ENCODE peak calls at places on chromosome 14, in ten cellular contexts. K is IMR-90, N is lower leg skin, P is GM12892, C is heart left ventricle, T is gastrocnemius medialis, Q is esophagus squamous epithelium, Y is prostate gland, V is A549, R is stomach. M is an unnamed sample.
A peak's percentile ranks its signal among the peaks of the same experiment; 100 is the strongest.

GRCh38 chr14:56087824-56088571 is 30.2 kb upstream of the PELI2 start:
- DNase-seq in N (no peak), R (no peak), Q (no peak), V (no peak), Y (peak; percentile 6), P (no peak), C (no peak), K (no peak), T (no peak), M (no peak)

GRCh38 chr14:91607322-91608047 is 97.4 kb upstream of the PPP4R3A start:
- DNase-seq in K (no peak), R (no peak), V (no peak), C (no peak), P (no peak), T (no peak), N (no peak), Y (no peak), Q (no peak), M (no peak)

GRCh38 chr14:53696217-53696965 is 260.2 kb downstream of the BMP4 start:
- DNase-seq in Y (no peak), P (no peak), T (no peak), V (peak; percentile 6), K (peak; percentile 16), R (no peak), C (no peak), N (no peak), Q (no peak), M (no peak)

GRCh38 chr14:56487090-56487667 is 92.4 kb upstream of the TMEM260 start:
- DNase-seq in P (no peak), Y (no peak), V (peak; percentile 17), Q (no peak), T (no peak), C (no peak), N (no peak), K (peak; percentile 32), R (no peak), M (no peak)

GRCh38 chr14:30551460-30551859 is 7.5 kb upstream of the G2E3 start:
- DNase-seq in Y (no peak), Q (no peak), N (no peak), K (peak; percentile 50), T (no peak), R (no peak), C (no peak), P (no peak), V (no peak), M (no peak)

GRCh38 chr14:71529855-71530254 is 402.4 kb upstream of the RGS6 start:
- DNase-seq in Q (no peak), T (no peak), Y (no peak), N (peak; percentile 34), P (no peak), K (no peak), V (no peak), R (no peak), C (peak; percentile 33), M (no peak)

GRCh38 chr14:20970983-20971704 is 15.9 kb downstream of the RNASE2 start:
- DNase-seq in Q (no peak), P (peak; percentile 73), K (peak; percentile 78), V (peak; percentile 87), R (peak; percentile 87), Y (peak; percentile 83), C (peak; percentile 87), T (peak; percentile 74), N (peak; percentile 75), M (peak; percentile 67)

GRCh38 chr14:53047302-53047701 is 96.5 kb upstream of the FERMT2 start:
- DNase-seq in K (peak; percentile 37), C (no peak), V (no peak), Y (peak; percentile 17), P (no peak), Q (no peak), T (no peak), N (no peak), R (no peak), M (no peak)

GRCh38 chr14:77615231-77616132 is 955 bp downstream of the SPTLC2 start:
- DNase-seq in Q (no peak), R (no peak), C (no peak), N (no peak), T (peak; percentile 13), Y (no peak), P (no peak), V (no peak), K (peak; percentile 56), M (no peak)

GRCh38 chr14:89826581-89826980 is 127.9 kb downstream of the EFCAB11 start:
- DNase-seq in R (no peak), T (no peak), P (no peak), N (no peak), K (peak; percentile 22), Q (no peak), Y (no peak), V (no peak), C (no peak), M (no peak)

GRCh38 chr14:49867831-49868719 is 15.5 kb upstream of the NEMF start:
- DNase-seq in C (peak; percentile 97), K (peak; percentile 83), P (peak; percentile 75), V (peak; percentile 98), R (peak; percentile 98), T (peak; percentile 99), N (peak; percentile 96), Q (peak; percentile 94), Y (peak; percentile 97), M (peak; percentile 47)
- TF ChIP-seq POLR2A in C (peak; percentile 82), K (peak; percentile 57), P (peak; percentile 88), V (peak; percentile 67), R (no peak), T (peak; percentile 70), N (no peak), Q (peak; percentile 62), Y (peak; percentile 74), M (no peak)

GRCh38 chr14:23182372-23183014 is 967 bp downstream of the SLC7A8 start:
- DNase-seq in R (peak; percentile 76), V (no peak), C (no peak), Y (peak; percentile 86), K (no peak), P (no peak), Q (no peak), N (no peak), T (peak; percentile 47), M (no peak)

GRCh38 chr14:23181453-23181852 is 2.0 kb downstream of the SLC7A8 start:
- DNase-seq in T (no peak), V (no peak), C (no peak), K (no peak), P (no peak), Y (peak; percentile 48), R (no peak), N (no peak), Q (no peak), M (no peak)

GRCh38 chr14:23183479-23183878 is at the start of gene SLC7A8:
- DNase-seq in K (no peak), C (peak; percentile 54), N (peak; percentile 47), T (peak; percentile 45), P (no peak), Y (peak; percentile 79), Q (no peak), V (no peak), R (peak; percentile 71), M (no peak)

GRCh38 chr14:23181946-23182345 is 1.5 kb downstream of the SLC7A8 start:
- DNase-seq in Y (no peak), C (no peak), P (no peak), N (no peak), Q (no peak), T (no peak), K (no peak), V (no peak), R (no peak), M (no peak)

DNA sequence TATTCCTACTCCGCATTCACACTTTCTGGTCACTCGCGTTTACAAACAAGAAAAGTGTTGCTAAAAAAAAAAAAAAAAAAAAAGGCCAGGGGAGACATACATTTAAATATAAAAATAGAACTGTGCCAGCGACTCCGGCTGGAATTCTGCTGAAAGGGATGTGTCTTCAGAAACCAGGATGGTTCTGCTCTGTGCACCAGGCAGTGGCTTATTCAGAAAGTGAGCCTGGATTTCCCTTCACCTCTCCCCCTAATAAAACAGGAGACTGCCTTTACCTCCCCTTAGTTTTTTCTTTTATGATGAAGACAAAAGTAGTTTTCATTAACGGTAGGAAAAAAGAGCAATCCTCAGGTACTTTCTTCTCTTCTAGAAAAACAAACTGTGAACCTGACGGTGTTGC is 384 bp downstream of the SLC7A8 start:
- DNase-seq in P (no peak), Q (no peak), K (no peak), R (no peak), T (no peak), Y (no peak), V (no peak), N (no peak), C (no peak), M (no peak)
- TF ChIP-seq POLR2A in P (no peak), Q (no peak), K (no peak), R (no peak), T (no peak), Y (no peak), V (no peak), N (no peak), C (no peak), M (no peak)

DNA sequence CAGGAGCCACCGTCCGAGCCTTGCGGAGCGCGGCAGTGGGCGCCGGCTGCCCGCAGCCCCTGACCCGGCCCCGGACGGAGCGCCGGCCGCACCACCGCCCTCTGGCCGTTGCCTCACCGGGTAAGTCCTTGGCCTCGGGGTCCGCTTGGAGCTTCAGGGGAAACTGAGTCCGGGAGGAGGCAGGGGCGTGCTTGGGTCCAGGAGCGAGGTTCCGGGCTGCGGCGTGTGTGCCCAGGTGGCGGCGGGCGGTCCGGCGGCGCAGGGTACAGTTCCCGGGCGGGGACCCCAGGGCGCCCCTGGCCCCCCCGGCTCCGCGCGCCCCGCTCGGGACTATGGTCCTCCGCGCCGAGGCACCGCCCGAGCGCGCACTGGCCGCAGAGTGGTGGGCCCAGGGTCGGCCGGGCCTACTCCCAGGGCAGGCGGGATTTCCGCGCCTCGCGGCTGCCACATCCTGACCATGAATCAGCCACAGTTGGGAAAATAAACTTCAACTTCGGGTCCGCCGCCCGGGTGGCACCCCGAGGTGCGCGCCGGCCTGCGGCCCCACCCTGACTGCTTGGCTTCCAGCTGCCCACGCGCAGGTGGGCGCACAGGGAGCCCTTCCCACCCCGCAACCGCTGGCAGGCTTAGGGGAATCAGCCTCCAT is 325 bp downstream of the INF2 start:
- DNase-seq in Q (no peak), N (no peak), P (no peak), C (no peak), R (no peak), Y (no peak), T (no peak), V (no peak), K (no peak), M (no peak)
- TF ChIP-seq POLR2A in Q (no peak), N (no peak), P (no peak), C (no peak), R (no peak), Y (peak; percentile 46), T (peak; percentile 43), V (peak; percentile 56), K (peak; percentile 64), M (peak; percentile 64)

DNA sequence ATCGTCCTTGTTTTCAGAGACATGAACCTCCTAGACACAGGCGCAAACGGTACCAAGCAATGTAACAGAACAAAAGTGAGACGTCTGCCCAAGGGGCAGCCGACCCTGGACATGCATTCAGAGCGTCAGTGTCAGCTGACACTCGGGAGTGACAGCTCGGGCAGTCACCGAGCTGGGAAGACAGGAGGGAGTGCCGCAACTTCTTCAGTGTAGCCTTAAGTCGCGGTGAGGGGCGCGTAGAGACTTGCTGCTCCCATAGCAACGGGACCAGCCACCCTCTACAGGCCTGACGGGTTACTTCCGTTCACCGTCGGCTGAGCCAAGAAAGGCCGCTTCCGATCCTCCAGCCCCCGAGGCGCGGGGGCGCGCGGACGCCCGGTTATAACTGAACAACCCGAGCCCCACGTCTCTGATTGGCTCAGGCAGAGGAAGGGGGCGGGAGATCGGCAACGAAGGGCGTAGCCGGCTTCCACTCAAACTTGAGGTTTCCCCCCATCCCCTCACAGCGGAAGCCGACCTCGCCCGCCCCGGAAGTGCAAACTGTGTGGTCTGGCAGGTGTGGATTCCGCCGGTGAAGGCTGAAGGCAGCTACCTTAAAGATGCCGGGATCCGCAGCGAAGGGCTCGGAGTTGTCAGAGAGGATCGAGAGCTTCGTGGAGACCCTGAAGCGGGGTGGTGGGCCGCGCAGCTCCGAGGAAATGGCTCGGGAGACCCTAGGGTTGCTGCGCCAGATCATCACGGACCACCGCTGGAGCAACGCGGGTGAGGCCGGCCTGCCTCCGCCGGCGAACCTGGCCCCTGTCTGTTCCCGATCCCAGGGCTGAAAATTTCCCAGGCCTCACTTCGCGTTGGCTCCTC is at the start of gene EIF2B2:
- DNase-seq in C (peak; percentile 99), K (peak; percentile 94), T (peak; percentile 98), R (peak; percentile 97), N (peak; percentile 98), Y (peak; percentile 98), P (peak; percentile 87), V (peak; percentile 95), Q (peak; percentile 90), M (peak; percentile 70)
- TF ChIP-seq POLR2A in C (peak; percentile 71), K (peak; percentile 30), T (peak; percentile 67), R (no peak), N (no peak), Y (peak; percentile 45), P (peak; percentile 83), V (peak; percentile 47), Q (no peak), M (peak; percentile 53)

M was measured in H54.